ENCODE peak calls at places on chromosomes 5 and 9, in six cellular contexts. One of them, this sample, is unnamed.

GRCh38 chr5:179872356-179873160 is 13.9 kb upstream of the MRNIP start:
- DNase-seq in activated T-helper 1 cell treated with Interleukin-2 at 50 U/mL for 16 hours: no peak
- DNase-seq in NCI-H2081: no peak
- DNase-seq in H1: no peak
- DNase-seq in heart left ventricle: no peak
- DNase-seq in progenitor cell of endocrine pancreas: no peak
- DNase-seq in this sample: no peak

GRCh38 chr5:57537831-57538230 is 55.2 kb upstream of the ACTBL2 start:
- DNase-seq in NCI-H2081: no peak
- DNase-seq in activated T-helper 1 cell treated with Interleukin-2 at 50 U/mL for 16 hours: no peak
- DNase-seq in heart left ventricle: no peak
- DNase-seq in progenitor cell of endocrine pancreas: no peak
- DNase-seq in H1: no peak
- DNase-seq in this sample: no peak

GRCh38 chr5:88660326-88660946 is 222.5 kb downstream of the MEF2C start:
- DNase-seq in progenitor cell of endocrine pancreas: no peak
- DNase-seq in heart left ventricle: no peak
- DNase-seq in NCI-H2081: no peak
- DNase-seq in activated T-helper 1 cell treated with Interleukin-2 at 50 U/mL for 16 hours: no peak
- DNase-seq in H1: no peak
- DNase-seq in this sample: no peak

GRCh38 chr9:74951725-74952151 is 974 bp downstream of the C9orf40 start:
- DNase-seq in NCI-H2081: no peak
- DNase-seq in H1: peak
- DNase-seq in progenitor cell of endocrine pancreas: peak
- DNase-seq in activated T-helper 1 cell treated with Interleukin-2 at 50 U/mL for 16 hours: peak
- DNase-seq in heart left ventricle: peak
- DNase-seq in this sample: peak

GRCh38 chr5:142145106-142145900 is 36.7 kb downstream of the NDFIP1 start:
- DNase-seq in heart left ventricle: peak
- DNase-seq in H1: peak
- DNase-seq in progenitor cell of endocrine pancreas: peak
- DNase-seq in NCI-H2081: peak
- DNase-seq in activated T-helper 1 cell treated with Interleukin-2 at 50 U/mL for 16 hours: peak
- DNase-seq in this sample: no peak

GRCh38 chr9:114621975-114622609 is 11.0 kb downstream of the TMEM268 start:
- DNase-seq in H1: no peak
- DNase-seq in activated T-helper 1 cell treated with Interleukin-2 at 50 U/mL for 16 hours: no peak
- DNase-seq in heart left ventricle: no peak
- DNase-seq in progenitor cell of endocrine pancreas: no peak
- DNase-seq in NCI-H2081: no peak
- DNase-seq in this sample: no peak

GRCh38 chr9:130995399-130995941 is 13.5 kb upstream of the LAMC3 start:
- DNase-seq in NCI-H2081: no peak
- DNase-seq in heart left ventricle: peak
- DNase-seq in H1: no peak
- DNase-seq in activated T-helper 1 cell treated with Interleukin-2 at 50 U/mL for 16 hours: no peak
- DNase-seq in progenitor cell of endocrine pancreas: no peak
- DNase-seq in this sample: no peak

GRCh38 chr5:159878988-159879471 is 37.3 kb upstream of the ADRA1B start:
- DNase-seq in progenitor cell of endocrine pancreas: no peak
- DNase-seq in NCI-H2081: no peak
- DNase-seq in activated T-helper 1 cell treated with Interleukin-2 at 50 U/mL for 16 hours: no peak
- DNase-seq in H1: peak
- DNase-seq in heart left ventricle: peak
- DNase-seq in this sample: peak

GRCh38 chr9:104374711-104375110 is 129.4 kb upstream of the OR13F1 start:
- DNase-seq in H1: no peak
- DNase-seq in progenitor cell of endocrine pancreas: no peak
- DNase-seq in NCI-H2081: no peak
- DNase-seq in heart left ventricle: peak
- DNase-seq in activated T-helper 1 cell treated with Interleukin-2 at 50 U/mL for 16 hours: no peak
- DNase-seq in this sample: no peak

GRCh38 chr9:114375386-114375785 is 12.4 kb downstream of the AKNA start:
- DNase-seq in activated T-helper 1 cell treated with Interleukin-2 at 50 U/mL for 16 hours: no peak
- DNase-seq in H1: no peak
- DNase-seq in NCI-H2081: no peak
- DNase-seq in heart left ventricle: no peak
- DNase-seq in progenitor cell of endocrine pancreas: no peak
- DNase-seq in this sample: no peak

GRCh38 chr5:16666861-16667481 is 50.2 kb upstream of the RETREG1 start:
- DNase-seq in activated T-helper 1 cell treated with Interleukin-2 at 50 U/mL for 16 hours: no peak
- DNase-seq in heart left ventricle: peak
- DNase-seq in H1: no peak
- DNase-seq in NCI-H2081: peak
- DNase-seq in progenitor cell of endocrine pancreas: no peak
- DNase-seq in this sample: peak

GRCh38 chr9:98518556-98518955 is 190.2 kb downstream of the GABBR2 start:
- DNase-seq in heart left ventricle: no peak
- DNase-seq in progenitor cell of endocrine pancreas: no peak
- DNase-seq in H1: no peak
- DNase-seq in NCI-H2081: no peak
- DNase-seq in activated T-helper 1 cell treated with Interleukin-2 at 50 U/mL for 16 hours: no peak
- DNase-seq in this sample: no peak

GRCh38 chr5:179080724-179081123 is 20.6 kb downstream of the ZNF354C start:
- DNase-seq in NCI-H2081: no peak
- DNase-seq in activated T-helper 1 cell treated with Interleukin-2 at 50 U/mL for 16 hours: no peak
- DNase-seq in H1: no peak
- DNase-seq in progenitor cell of endocrine pancreas: no peak
- DNase-seq in heart left ventricle: no peak
- DNase-seq in this sample: no peak

GRCh38 chr5:36795366-36795765 is 81.2 kb upstream of the NIPBL start:
- DNase-seq in NCI-H2081: no peak
- DNase-seq in progenitor cell of endocrine pancreas: no peak
- DNase-seq in heart left ventricle: no peak
- DNase-seq in H1: no peak
- DNase-seq in activated T-helper 1 cell treated with Interleukin-2 at 50 U/mL for 16 hours: no peak
- DNase-seq in this sample: no peak

GRCh38 chr9:77897292-77897691 is 134.3 kb downstream of the GNAQ start:
- DNase-seq in H1: no peak
- DNase-seq in heart left ventricle: no peak
- DNase-seq in activated T-helper 1 cell treated with Interleukin-2 at 50 U/mL for 16 hours: no peak
- DNase-seq in progenitor cell of endocrine pancreas: no peak
- DNase-seq in NCI-H2081: peak
- DNase-seq in this sample: no peak

GRCh38 chr5:146340260-146341081 is 1.8 kb downstream of the POU4F3 start:
- DNase-seq in H1: peak
- DNase-seq in activated T-helper 1 cell treated with Interleukin-2 at 50 U/mL for 16 hours: no peak
- DNase-seq in NCI-H2081: no peak
- DNase-seq in heart left ventricle: peak
- DNase-seq in progenitor cell of endocrine pancreas: peak
- DNase-seq in this sample: no peak

GRCh38 chr5:77751328-77752023 is 24.7 kb downstream of the TBCA start:
- DNase-seq in NCI-H2081: no peak
- DNase-seq in heart left ventricle: no peak
- DNase-seq in H1: no peak
- DNase-seq in progenitor cell of endocrine pancreas: no peak
- DNase-seq in activated T-helper 1 cell treated with Interleukin-2 at 50 U/mL for 16 hours: no peak
- DNase-seq in this sample: no peak